ENCODE peak calls at places on chromosomes 2 and 18, in four cellular contexts. A, E, L and B are unnamed samples.

GRCh38 chr2:10520154-10520553 is 72.0 kb upstream of the ODC1 start:
- DNase-seq in A (peak), E (no peak), L (no peak), B (no peak)

GRCh38 chr2:151637284-151637781 is 96.9 kb downstream of the NEB start:
- DNase-seq in A (peak), E (no peak), L (no peak), B (no peak)

GRCh38 chr2:239879423-239880084 is 145.6 kb downstream of the NDUFA10 start:
- DNase-seq in A (no peak), E (no peak), L (no peak), B (no peak)

GRCh38 chr2:20052872-20053281 is 1.4 kb upstream of the LAPTM4A start:
- DNase-seq in A (peak), E (peak), L (peak), B (no peak)

GRCh38 chr2:179691235-179691634 is 170.2 kb downstream of the ZNF385B start:
- DNase-seq in A (no peak), E (peak), L (no peak), B (no peak)

GRCh38 chr18:25651553-25651952 is 299.6 kb upstream of the ZNF521 start:
- DNase-seq in A (no peak), E (no peak), L (no peak), B (no peak)

GRCh38 chr18:42137671-42138375 is 182.8 kb downstream of the PIK3C3 start:
- DNase-seq in A (no peak), E (no peak), L (no peak), B (no peak)

GRCh38 chr2:60383421-60384117 is 169.9 kb downstream of the BCL11A start:
- DNase-seq in A (no peak), E (no peak), L (no peak), B (no peak)

GRCh38 chr2:27518113-27518781 is 21.6 kb downstream of the GCKR start:
- DNase-seq in A (no peak), E (no peak), L (no peak), B (no peak)

GRCh38 chr2:216820709-216821108 is 39.2 kb downstream of the TNP1 start:
- DNase-seq in A (no peak), E (no peak), L (no peak), B (no peak)

GRCh38 chr18:36406805-36407204 is 109.3 kb downstream of the FHOD3 start:
- DNase-seq in A (no peak), E (no peak), L (no peak), B (no peak)
- H3K27ac ChIP-seq in A (no peak), E (no peak), L (no peak), B (no peak)

GRCh38 chr2:237682901-237683670 is 55.7 kb downstream of the LRRFIP1 start:
- DNase-seq in A (no peak), E (no peak), L (no peak), B (no peak)
- H3K27ac ChIP-seq in A (no peak), E (no peak), L (no peak), B (no peak)

GRCh38 chr2:160224507-160224906 is 24.4 kb upstream of the ITGB6 start:
- DNase-seq in A (no peak), E (peak), L (no peak), B (no peak)

GRCh38 chr2:160227252-160227651 is 27.2 kb upstream of the ITGB6 start:
- DNase-seq in A (no peak), E (peak), L (no peak), B (no peak)

GRCh38 chr2:160228141-160228963 is 28.3 kb upstream of the ITGB6 start:
- DNase-seq in A (no peak), E (peak), L (no peak), B (no peak)

GRCh38 chr2:160225722-160226121 is 25.6 kb upstream of the ITGB6 start:
- DNase-seq in A (no peak), E (no peak), L (no peak), B (no peak)

DNA sequence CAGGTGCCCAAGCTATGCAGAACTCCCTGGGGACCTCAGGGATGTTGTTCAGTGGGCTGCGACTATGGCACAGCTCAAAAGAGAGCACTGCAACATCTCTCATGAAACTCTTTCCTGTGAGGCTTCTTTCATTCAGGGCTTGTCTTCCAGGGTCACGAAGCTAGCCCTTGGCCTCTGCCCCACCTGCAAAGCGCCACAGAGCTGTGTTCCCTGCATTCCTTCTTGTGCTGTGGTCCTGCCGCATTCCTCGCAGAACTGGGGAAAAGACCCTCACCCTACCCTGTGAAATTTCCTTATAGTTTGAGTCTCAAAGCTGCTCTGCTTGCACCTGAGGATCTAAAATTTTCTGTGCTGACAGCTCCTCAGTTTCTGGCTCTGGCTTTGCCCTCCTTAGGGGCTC is 26.3 kb upstream of the ITGB6 start:
- DNase-seq in A (peak), E (no peak), L (no peak), B (no peak)
- H3K27ac ChIP-seq in A (no peak), E (no peak), L (no peak), B (peak)

DNA sequence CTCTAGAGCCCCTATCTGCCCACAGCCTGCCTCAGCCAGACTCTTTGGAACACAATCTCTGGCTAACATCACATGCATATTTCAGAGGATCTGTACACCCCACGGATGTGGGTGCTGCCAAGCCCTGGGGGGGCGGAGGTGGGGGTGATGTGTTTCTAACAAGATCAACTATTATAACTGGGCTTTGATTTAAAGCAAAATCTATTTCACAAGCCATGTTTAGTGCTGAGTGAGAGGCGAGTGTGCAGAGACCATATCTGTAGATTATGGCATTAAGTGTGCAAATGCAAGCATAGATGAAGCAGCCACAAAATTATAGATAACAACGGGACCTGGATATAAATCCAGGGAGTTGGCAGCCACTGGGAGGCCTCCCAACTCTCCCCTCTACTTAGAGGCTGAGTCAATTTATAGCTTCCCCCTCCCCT is 135.8 kb upstream of the SMAD2 start:
- DNase-seq in A (no peak), E (no peak), L (no peak), B (no peak)
- H3K27ac ChIP-seq in A (no peak), E (no peak), L (no peak), B (no peak)

GRCh38 chr2:3654464-3655225 is 3.4 kb upstream of the ALLC start:
- DNase-seq in A (no peak), E (no peak), L (no peak), B (no peak)
- H3K27ac ChIP-seq in A (no peak), E (no peak), L (no peak), B (no peak)

GRCh38 chr18:24398515-24398914 is 891 bp upstream of the OSBPL1A start:
- DNase-seq in A (no peak), E (peak), L (no peak), B (no peak)

GRCh38 chr18:24397694-24398365 is at the start of gene OSBPL1A:
- DNase-seq in A (peak), E (peak), L (peak), B (peak)

GRCh38 chr18:24396082-24396623 is 1.5 kb downstream of the OSBPL1A start:
- DNase-seq in A (no peak), E (peak), L (no peak), B (no peak)

GRCh38 chr18:24395049-24395780 is 2.4 kb downstream of the OSBPL1A start:
- DNase-seq in A (no peak), E (peak), L (no peak), B (no peak)

GRCh38 chr18:24397131-24397693 is 412 bp downstream of the OSBPL1A start:
- DNase-seq in A (peak), E (peak), L (peak), B (no peak)
- H3K27ac ChIP-seq in A (no peak), E (peak), L (peak), B (peak)

DNA sequence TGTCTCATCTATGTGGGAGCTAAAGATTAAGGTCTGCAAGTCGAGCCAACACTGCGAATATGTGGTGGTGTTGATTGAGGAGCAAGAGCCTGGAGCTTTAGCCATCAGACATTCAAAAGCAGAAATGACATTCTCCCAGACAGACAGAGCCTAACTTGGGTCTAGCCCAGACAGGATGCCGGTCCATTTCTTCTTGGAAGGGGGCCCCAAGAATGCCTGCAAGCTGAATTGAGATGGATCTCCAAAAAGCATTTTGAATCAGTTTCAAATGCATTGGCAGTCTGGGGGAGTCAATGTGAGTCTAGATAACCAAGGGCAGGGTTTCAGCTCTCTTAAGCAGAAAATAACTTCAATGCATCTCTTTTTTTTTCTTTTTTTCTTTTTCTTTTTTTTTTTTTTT is 30.0 kb upstream of the EML4 start:
- DNase-seq in A (no peak), E (peak), L (no peak), B (no peak)
- H3K27ac ChIP-seq in A (no peak), E (no peak), L (no peak), B (no peak)

GRCh38 chr2:229779650-229780049 is 65.3 kb upstream of the DNER start:
- DNase-seq in A (no peak), E (no peak), L (no peak), B (peak)

GRCh38 chr2:229780856-229781773 is 66.8 kb upstream of the DNER start:
- DNase-seq in A (peak), E (peak), L (peak), B (no peak)

GRCh38 chr2:229774237-229774636 is 59.9 kb upstream of the DNER start:
- DNase-seq in A (no peak), E (no peak), L (no peak), B (no peak)

GRCh38 chr2:229777716-229778115 is 63.4 kb upstream of the DNER start:
- DNase-seq in A (no peak), E (no peak), L (no peak), B (no peak)

DNA sequence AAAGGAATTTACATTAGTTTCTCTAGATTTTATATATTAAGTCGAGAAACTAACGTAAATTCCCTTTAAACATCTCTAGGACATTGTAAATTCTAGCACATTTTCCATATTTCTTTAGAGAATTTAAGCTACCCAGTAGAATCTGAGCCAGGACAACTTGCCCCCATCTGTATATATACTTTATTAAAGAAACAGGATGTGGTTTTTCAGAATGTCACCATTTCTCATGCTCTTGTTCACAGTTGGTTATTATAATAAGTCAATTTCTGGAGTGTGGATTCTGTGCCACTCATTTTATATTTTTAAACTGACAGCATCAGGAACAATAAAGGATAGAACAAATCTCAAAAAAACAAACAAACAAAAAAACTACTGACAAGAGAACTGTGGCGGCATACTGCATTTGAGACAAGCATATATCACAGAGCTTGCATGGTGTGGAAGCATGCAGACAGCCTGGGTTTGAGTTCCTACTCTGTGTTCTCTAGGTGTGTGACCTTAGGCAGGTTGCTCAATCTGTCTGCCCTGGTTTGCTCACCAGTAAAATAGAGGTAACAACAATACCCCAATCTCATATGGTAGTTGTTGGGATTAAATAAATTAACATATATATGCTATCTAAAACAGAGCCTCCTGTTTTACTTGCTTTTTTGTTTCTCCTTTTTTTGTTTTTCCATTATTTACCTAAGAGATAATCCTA is 61.4 kb upstream of the DNER start:
- DNase-seq in A (peak), E (no peak), L (no peak), B (no peak)
- H3K27ac ChIP-seq in A (no peak), E (no peak), L (no peak), B (no peak)